ENCODE peak calls at places on chromosomes 7 and 10, in eight cellular contexts. B is GM12891; O is NCI-H226; V is memory B cell; K is GM23338; W is astrocyte of the hippocampus; G is stimulated activated CD8-positive, alpha-beta memory T cell treated with anti-CD3 and anti-CD28 coated beads, Interleukin-15, amount 100 ng/mL, for 24 hours; S is SK-MEL-5. M is an unnamed sample.

GRCh38 chr10:112314822-112315474 is 31.7 kb downstream of the TECTB start:
- DNase-seq in B (peak; percentile 54), O (no peak), V (peak; percentile 75), K (peak; percentile 85), W (peak; percentile 89), G (peak; percentile 62), S (peak; percentile 73), M (peak; percentile 87)

GRCh38 chr10:112030431-112030830 is 153.1 kb downstream of the GPAM start:
- DNase-seq in B (no peak), O (no peak), V (no peak), K (no peak), W (no peak), G (no peak), S (no peak), M (no peak)

GRCh38 chr7:66634816-66635215 is 6.1 kb downstream of the KCTD7 start:
- DNase-seq in B (no peak), O (no peak), V (no peak), K (no peak), W (no peak), G (no peak), S (no peak), M (no peak)

GRCh38 chr7:155495440-155496248 is 37.7 kb downstream of the EN2 start:
- DNase-seq in B (no peak), O (no peak), V (no peak), K (no peak), W (no peak), G (no peak), S (no peak), M (no peak)

GRCh38 chr10:131729938-131730660 is 170.7 kb upstream of the PPP2R2D start:
- DNase-seq in B (no peak), O (no peak), V (no peak), K (no peak), W (no peak), G (no peak), S (no peak), M (no peak)

GRCh38 chr10:91590142-91590903 is 42.5 kb downstream of the PPP1R3C start:
- DNase-seq in B (no peak), O (peak; percentile 85), V (no peak), K (no peak), W (peak; percentile 96), G (no peak), S (no peak), M (peak; percentile 17)

GRCh38 chr10:6074489-6075301 is 12.5 kb upstream of the IL2RA start:
- DNase-seq in B (no peak), O (peak; percentile 43), V (no peak), K (no peak), W (peak; percentile 49), G (no peak), S (no peak), M (no peak)

GRCh38 chr10:37856881-37857286 is 526 bp downstream of the ZNF248 start:
- DNase-seq in B (no peak), O (no peak), V (no peak), K (peak; percentile 5), W (no peak), G (peak; percentile 2), S (no peak), M (no peak)

GRCh38 chr7:143321734-143322133 is 5.8 kb downstream of the CLCN1 start:
- DNase-seq in B (no peak), O (no peak), V (no peak), K (no peak), W (no peak), G (no peak), S (peak; percentile 42), M (no peak)

GRCh38 chr10:78931333-78932083 is 137.3 kb upstream of the ZMIZ1 start:
- DNase-seq in B (no peak), O (peak; percentile 65), V (no peak), K (no peak), W (peak; percentile 68), G (no peak), S (no peak), M (no peak)

GRCh38 chr10:124042656-124043309 is 50.6 kb downstream of the CHST15 start:
- DNase-seq in B (no peak), O (no peak), V (no peak), K (no peak), W (no peak), G (no peak), S (no peak), M (no peak)

GRCh38 chr7:43757073-43757720 is 1.3 kb upstream of the BLVRA start:
- DNase-seq in B (no peak), O (no peak), V (no peak), K (no peak), W (no peak), G (no peak), S (no peak), M (no peak)

GRCh38 chr10:15419279-15419874 is 48.3 kb upstream of the FAM171A1 start:
- DNase-seq in B (no peak), O (no peak), V (no peak), K (peak; percentile 80), W (peak; percentile 55), G (no peak), S (peak; percentile 50), M (peak; percentile 79)

GRCh38 chr10:43998021-43998809 is 349.5 kb upstream of the ZNF32 start:
- DNase-seq in B (no peak), O (no peak), V (no peak), K (no peak), W (peak; percentile 67), G (no peak), S (no peak), M (peak; percentile 69)

GRCh38 chr10:1425886-1426285 is 311.4 kb downstream of the ADARB2 start:
- DNase-seq in B (no peak), O (no peak), V (no peak), K (no peak), W (no peak), G (no peak), S (no peak), M (no peak)

GRCh38 chr10:2978111-2978510 is 89.2 kb upstream of the PFKP start:
- DNase-seq in B (no peak), O (no peak), V (no peak), K (peak; percentile 77), W (peak; percentile 77), G (no peak), S (peak; percentile 57), M (peak; percentile 84)

GRCh38 chr10:105138287-105138854 is 497.3 kb downstream of the SORCS3 start:
- DNase-seq in B (no peak), O (no peak), V (no peak), K (no peak), W (peak; percentile 38), G (no peak), S (no peak), M (no peak)

GRCh38 chr7:142711722-142712616 is 37.3 kb upstream of the PRSS1 start:
- DNase-seq in B (no peak), O (no peak), V (no peak), K (peak; percentile 58), W (peak; percentile 27), G (no peak), S (peak; percentile 66), M (peak; percentile 32)